ENCODE peak calls at places on chromosome 11, in five cellular contexts. One of them, this sample, is unnamed.

GRCh38 chr11:66617148-66617814 is 851 bp downstream of the RBM14 start:
- DNase-seq in C1 segment of cervical spinal cord: no peak
- DNase-seq in NCI-H460: no peak
- DNase-seq in amygdala: no peak
- DNase-seq in HS-5: peak
- DNase-seq in this sample: peak

GRCh38 chr11:35907648-35908431 is 36.0 kb upstream of the LDLRAD3 start:
- DNase-seq in NCI-H460: no peak
- DNase-seq in amygdala: no peak
- DNase-seq in C1 segment of cervical spinal cord: no peak
- DNase-seq in HS-5: no peak
- DNase-seq in this sample: no peak

GRCh38 chr11:67528376-67528775 is 5.1 kb upstream of the CABP2 start:
- DNase-seq in C1 segment of cervical spinal cord: no peak
- DNase-seq in HS-5: no peak
- DNase-seq in NCI-H460: no peak
- DNase-seq in amygdala: no peak
- DNase-seq in this sample: no peak

GRCh38 chr11:32358729-32359128 is 76.6 kb downstream of the WT1 start:
- DNase-seq in C1 segment of cervical spinal cord: no peak
- DNase-seq in HS-5: no peak
- DNase-seq in amygdala: no peak
- DNase-seq in NCI-H460: no peak
- DNase-seq in this sample: no peak

GRCh38 chr11:65900899-65901180 is 652 bp upstream of the FOSL1 start:
- DNase-seq in HS-5: no peak
- DNase-seq in NCI-H460: no peak
- DNase-seq in amygdala: no peak
- DNase-seq in C1 segment of cervical spinal cord: no peak
- DNase-seq in this sample: no peak

GRCh38 chr11:130827697-130828377 is 88.4 kb downstream of the SNX19 start:
- DNase-seq in HS-5: no peak
- DNase-seq in amygdala: no peak
- DNase-seq in C1 segment of cervical spinal cord: no peak
- DNase-seq in NCI-H460: peak
- DNase-seq in this sample: no peak

GRCh38 chr11:72589802-72590761 is 84.1 kb downstream of the PDE2A start:
- DNase-seq in NCI-H460: peak
- DNase-seq in HS-5: no peak
- DNase-seq in amygdala: no peak
- DNase-seq in C1 segment of cervical spinal cord: no peak
- DNase-seq in this sample: no peak

GRCh38 chr11:86186420-86186819 is 58.1 kb upstream of the EED start:
- DNase-seq in HS-5: no peak
- DNase-seq in amygdala: no peak
- DNase-seq in NCI-H460: no peak
- DNase-seq in C1 segment of cervical spinal cord: no peak
- DNase-seq in this sample: no peak

GRCh38 chr11:57321996-57322880 is 2.5 kb downstream of the TNKS1BP1 start:
- DNase-seq in NCI-H460: peak
- DNase-seq in HS-5: peak
- DNase-seq in amygdala: no peak
- DNase-seq in C1 segment of cervical spinal cord: peak
- DNase-seq in this sample: no peak

GRCh38 chr11:65643971-65644370 is 6.1 kb downstream of the SIPA1 start:
- DNase-seq in NCI-H460: no peak
- DNase-seq in HS-5: no peak
- DNase-seq in amygdala: no peak
- DNase-seq in C1 segment of cervical spinal cord: no peak
- DNase-seq in this sample: no peak

GRCh38 chr11:120210651-120211521 is at the start of gene OAF:
- DNase-seq in HS-5: peak
- DNase-seq in amygdala: no peak
- DNase-seq in C1 segment of cervical spinal cord: no peak
- DNase-seq in NCI-H460: peak
- DNase-seq in this sample: no peak

GRCh38 chr11:14424096-14424495 is 65.1 kb upstream of the RRAS2 start:
- DNase-seq in HS-5: no peak
- DNase-seq in NCI-H460: peak
- DNase-seq in C1 segment of cervical spinal cord: no peak
- DNase-seq in amygdala: no peak
- DNase-seq in this sample: no peak

GRCh38 chr11:76750746-76751145 is 32.4 kb upstream of the TSKU start:
- DNase-seq in NCI-H460: no peak
- DNase-seq in C1 segment of cervical spinal cord: no peak
- DNase-seq in amygdala: no peak
- DNase-seq in HS-5: no peak
- DNase-seq in this sample: no peak

GRCh38 chr11:1205121-1205986 is 17.5 kb upstream of the MUC5B start:
- DNase-seq in HS-5: no peak
- DNase-seq in amygdala: no peak
- DNase-seq in C1 segment of cervical spinal cord: no peak
- DNase-seq in NCI-H460: no peak
- DNase-seq in this sample: peak

GRCh38 chr11:18309691-18310090 is 12.2 kb downstream of the HPS5 start:
- DNase-seq in HS-5: no peak
- DNase-seq in NCI-H460: no peak
- DNase-seq in amygdala: no peak
- DNase-seq in C1 segment of cervical spinal cord: no peak
- DNase-seq in this sample: no peak

GRCh38 chr11:117828641-117829368 is 4.3 kb upstream of the FXYD2 start:
- DNase-seq in C1 segment of cervical spinal cord: no peak
- DNase-seq in amygdala: no peak
- DNase-seq in HS-5: no peak
- DNase-seq in NCI-H460: no peak
- DNase-seq in this sample: peak

GRCh38 chr11:111814567-111814966 is 48.4 kb upstream of the PPP2R1B start:
- DNase-seq in C1 segment of cervical spinal cord: no peak
- DNase-seq in amygdala: no peak
- DNase-seq in HS-5: no peak
- DNase-seq in NCI-H460: no peak
- DNase-seq in this sample: no peak

GRCh38 chr11:129938764-129939163 is 43.4 kb upstream of the NFRKB start:
- DNase-seq in NCI-H460: no peak
- DNase-seq in HS-5: no peak
- DNase-seq in C1 segment of cervical spinal cord: no peak
- DNase-seq in amygdala: no peak
- DNase-seq in this sample: no peak

GRCh38 chr11:99199336-99199735 is 178.6 kb downstream of the CNTN5 start:
- DNase-seq in amygdala: no peak
- DNase-seq in C1 segment of cervical spinal cord: no peak
- DNase-seq in HS-5: no peak
- DNase-seq in NCI-H460: peak
- DNase-seq in this sample: no peak

GRCh38 chr11:129724866-129725265 is 90.8 kb upstream of the TMEM45B start:
- DNase-seq in C1 segment of cervical spinal cord: no peak
- DNase-seq in amygdala: no peak
- DNase-seq in NCI-H460: no peak
- DNase-seq in HS-5: no peak
- DNase-seq in this sample: no peak

GRCh38 chr11:58061813-58062212 is 31.1 kb downstream of the OR6Q1 start:
- DNase-seq in HS-5: peak
- DNase-seq in NCI-H460: no peak
- DNase-seq in amygdala: no peak
- DNase-seq in C1 segment of cervical spinal cord: no peak
- DNase-seq in this sample: no peak

GRCh38 chr11:124970925-124971324 is 16.9 kb downstream of the CCDC15 start:
- DNase-seq in C1 segment of cervical spinal cord: no peak
- DNase-seq in NCI-H460: no peak
- DNase-seq in amygdala: no peak
- DNase-seq in HS-5: no peak
- DNase-seq in this sample: no peak

GRCh38 chr11:46920709-46921108 is 2.4 kb upstream of the LRP4 start:
- DNase-seq in amygdala: no peak
- DNase-seq in HS-5: peak
- DNase-seq in C1 segment of cervical spinal cord: no peak
- DNase-seq in NCI-H460: no peak
- DNase-seq in this sample: no peak

GRCh38 chr11:57597461-57597892 is at the start of gene SERPING1:
- DNase-seq in HS-5: no peak
- DNase-seq in amygdala: no peak
- DNase-seq in C1 segment of cervical spinal cord: peak
- DNase-seq in NCI-H460: no peak
- DNase-seq in this sample: no peak

GRCh38 chr11:120432056-120433018 is 79.2 kb upstream of the GRIK4 start:
- DNase-seq in amygdala: no peak
- DNase-seq in NCI-H460: peak
- DNase-seq in C1 segment of cervical spinal cord: no peak
- DNase-seq in HS-5: peak
- DNase-seq in this sample: no peak

GRCh38 chr11:127919206-127920000 is 668.0 kb downstream of the ETS1 start:
- DNase-seq in C1 segment of cervical spinal cord: no peak
- DNase-seq in amygdala: no peak
- DNase-seq in HS-5: peak
- DNase-seq in NCI-H460: no peak
- DNase-seq in this sample: no peak

GRCh38 chr11:72391638-72392423 is 42.5 kb downstream of the CLPB start:
- DNase-seq in C1 segment of cervical spinal cord: no peak
- DNase-seq in NCI-H460: no peak
- DNase-seq in amygdala: no peak
- DNase-seq in HS-5: no peak
- DNase-seq in this sample: no peak

GRCh38 chr11:12531681-12532080 is 142.5 kb upstream of the TEAD1 start:
- DNase-seq in C1 segment of cervical spinal cord: no peak
- DNase-seq in HS-5: peak
- DNase-seq in NCI-H460: no peak
- DNase-seq in amygdala: no peak
- DNase-seq in this sample: no peak

GRCh38 chr11:93842461-93842860 is 8.0 kb downstream of the VSTM5 start:
- DNase-seq in NCI-H460: no peak
- DNase-seq in amygdala: no peak
- DNase-seq in C1 segment of cervical spinal cord: no peak
- DNase-seq in HS-5: peak
- DNase-seq in this sample: no peak

GRCh38 chr11:66020618-66021357 is 5.5 kb downstream of the CATSPER1 start:
- DNase-seq in NCI-H460: peak
- DNase-seq in HS-5: peak
- DNase-seq in C1 segment of cervical spinal cord: no peak
- DNase-seq in amygdala: no peak
- DNase-seq in this sample: no peak

GRCh38 chr11:75651218-75651617 is 17.6 kb downstream of the MAP6 start:
- DNase-seq in HS-5: no peak
- DNase-seq in amygdala: no peak
- DNase-seq in NCI-H460: no peak
- DNase-seq in C1 segment of cervical spinal cord: no peak
- DNase-seq in this sample: no peak

GRCh38 chr11:11977206-11977938 is 31.1 kb downstream of the DKK3 start:
- DNase-seq in NCI-H460: peak
- DNase-seq in amygdala: no peak
- DNase-seq in C1 segment of cervical spinal cord: no peak
- DNase-seq in HS-5: peak
- DNase-seq in this sample: peak

GRCh38 chr11:103870821-103871309 is 165.6 kb upstream of the DDI1 start:
- DNase-seq in C1 segment of cervical spinal cord: no peak
- DNase-seq in HS-5: no peak
- DNase-seq in amygdala: no peak
- DNase-seq in NCI-H460: no peak
- DNase-seq in this sample: no peak

GRCh38 chr11:43327987-43328386 is 16.2 kb downstream of the API5 start:
- DNase-seq in HS-5: peak
- DNase-seq in C1 segment of cervical spinal cord: no peak
- DNase-seq in NCI-H460: peak
- DNase-seq in amygdala: no peak
- DNase-seq in this sample: no peak

GRCh38 chr11:120608760-120609211 is 97.2 kb downstream of the GRIK4 start:
- DNase-seq in NCI-H460: no peak
- DNase-seq in HS-5: no peak
- DNase-seq in amygdala: no peak
- DNase-seq in C1 segment of cervical spinal cord: no peak
- DNase-seq in this sample: no peak

GRCh38 chr11:118232659-118233058 is 7.8 kb upstream of the JAML start:
- DNase-seq in NCI-H460: no peak
- DNase-seq in C1 segment of cervical spinal cord: no peak
- DNase-seq in HS-5: no peak
- DNase-seq in amygdala: no peak
- DNase-seq in this sample: no peak

GRCh38 chr11:125378083-125378482 is 118.0 kb downstream of the FEZ1 start:
- DNase-seq in C1 segment of cervical spinal cord: no peak
- DNase-seq in NCI-H460: no peak
- DNase-seq in amygdala: no peak
- DNase-seq in HS-5: no peak
- DNase-seq in this sample: no peak

GRCh38 chr11:78715639-78716311 is 141.1 kb upstream of the NARS2 start:
- DNase-seq in HS-5: peak
- DNase-seq in amygdala: no peak
- DNase-seq in C1 segment of cervical spinal cord: no peak
- DNase-seq in NCI-H460: peak
- DNase-seq in this sample: no peak

GRCh38 chr11:4769838-4770237 is at the start of gene OR51F1:
- DNase-seq in NCI-H460: no peak
- DNase-seq in C1 segment of cervical spinal cord: no peak
- DNase-seq in HS-5: no peak
- DNase-seq in amygdala: no peak
- DNase-seq in this sample: no peak

This sample was measured in mesenteric fat pad.